ENCODE peak calls at places on chromosomes 16 and 17, in nine cellular contexts. One of them, this sample, is unnamed.

GRCh38 chr16:85943702-85944101 is 44.7 kb downstream of the IRF8 start:
- DNase-seq in SW 1271: no peak
- DNase-seq in Daoy: no peak
- DNase-seq in EL: no peak
- DNase-seq in globus pallidus: no peak
- DNase-seq in Peyer's patch: no peak
- DNase-seq in GF-D8: no peak
- DNase-seq in amygdala: no peak
- DNase-seq in head of caudate nucleus: no peak
- DNase-seq in this sample: no peak

GRCh38 chr16:87392823-87393679 is 915 bp downstream of the MAP1LC3B start:
- DNase-seq in Daoy: peak
- DNase-seq in SW 1271: no peak
- DNase-seq in globus pallidus: peak
- DNase-seq in EL: peak
- DNase-seq in head of caudate nucleus: peak
- DNase-seq in Peyer's patch: peak
- DNase-seq in GF-D8: no peak
- DNase-seq in amygdala: no peak
- DNase-seq in this sample: peak

GRCh38 chr17:57289613-57290012 is 33.3 kb downstream of the MSI2 start:
- DNase-seq in EL: no peak
- DNase-seq in globus pallidus: no peak
- DNase-seq in head of caudate nucleus: no peak
- DNase-seq in amygdala: no peak
- DNase-seq in Peyer's patch: no peak
- DNase-seq in Daoy: no peak
- DNase-seq in SW 1271: no peak
- DNase-seq in GF-D8: no peak
- DNase-seq in this sample: no peak

GRCh38 chr16:49859139-49859947 is 3.4 kb upstream of the ZNF423 start:
- DNase-seq in amygdala: no peak
- DNase-seq in head of caudate nucleus: no peak
- DNase-seq in Daoy: peak
- DNase-seq in SW 1271: no peak
- DNase-seq in EL: peak
- DNase-seq in Peyer's patch: no peak
- DNase-seq in GF-D8: no peak
- DNase-seq in globus pallidus: no peak
- DNase-seq in this sample: peak

GRCh38 chr16:50390914-50391700 is 22.3 kb upstream of the BRD7 start:
- DNase-seq in globus pallidus: no peak
- DNase-seq in EL: no peak
- DNase-seq in head of caudate nucleus: no peak
- DNase-seq in SW 1271: no peak
- DNase-seq in amygdala: no peak
- DNase-seq in Daoy: no peak
- DNase-seq in Peyer's patch: no peak
- DNase-seq in GF-D8: no peak
- DNase-seq in this sample: no peak

GRCh38 chr16:49478107-49478506 is 104.5 kb downstream of the C16orf78 start:
- DNase-seq in Peyer's patch: peak
- DNase-seq in globus pallidus: no peak
- DNase-seq in head of caudate nucleus: no peak
- DNase-seq in Daoy: no peak
- DNase-seq in GF-D8: no peak
- DNase-seq in SW 1271: no peak
- DNase-seq in amygdala: no peak
- DNase-seq in EL: no peak
- DNase-seq in this sample: no peak

GRCh38 chr17:43216369-43216761 is 4.7 kb downstream of the TMEM106A start:
- DNase-seq in Daoy: no peak
- DNase-seq in SW 1271: no peak
- DNase-seq in GF-D8: no peak
- DNase-seq in head of caudate nucleus: no peak
- DNase-seq in Peyer's patch: no peak
- DNase-seq in globus pallidus: no peak
- DNase-seq in amygdala: no peak
- DNase-seq in EL: no peak
- DNase-seq in this sample: no peak

GRCh38 chr17:78805301-78805700 is 23.2 kb upstream of the CYTH1 start:
- DNase-seq in globus pallidus: no peak
- DNase-seq in EL: no peak
- DNase-seq in amygdala: no peak
- DNase-seq in Peyer's patch: peak
- DNase-seq in head of caudate nucleus: peak
- DNase-seq in SW 1271: no peak
- DNase-seq in GF-D8: no peak
- DNase-seq in Daoy: no peak
- DNase-seq in this sample: no peak

GRCh38 chr16:64102654-64103053 is 1019.2 kb downstream of the CDH11 start:
- DNase-seq in SW 1271: no peak
- DNase-seq in head of caudate nucleus: no peak
- DNase-seq in EL: no peak
- DNase-seq in GF-D8: no peak
- DNase-seq in globus pallidus: no peak
- DNase-seq in amygdala: no peak
- DNase-seq in Daoy: no peak
- DNase-seq in Peyer's patch: no peak
- DNase-seq in this sample: no peak

GRCh38 chr16:81894592-81894991 is 115.5 kb downstream of the PLCG2 start:
- DNase-seq in SW 1271: no peak
- DNase-seq in globus pallidus: no peak
- DNase-seq in EL: no peak
- DNase-seq in amygdala: no peak
- DNase-seq in GF-D8: no peak
- DNase-seq in head of caudate nucleus: no peak
- DNase-seq in Daoy: no peak
- DNase-seq in Peyer's patch: no peak
- DNase-seq in this sample: no peak

GRCh38 chr17:74631468-74632195 is 8.1 kb upstream of the CD300E start:
- DNase-seq in head of caudate nucleus: no peak
- DNase-seq in SW 1271: no peak
- DNase-seq in globus pallidus: peak
- DNase-seq in GF-D8: peak
- DNase-seq in Daoy: peak
- DNase-seq in Peyer's patch: no peak
- DNase-seq in EL: peak
- DNase-seq in amygdala: no peak
- DNase-seq in this sample: no peak

GRCh38 chr17:8384801-8385335 is 1.9 kb upstream of the RPL26 start:
- DNase-seq in EL: peak
- DNase-seq in GF-D8: no peak
- DNase-seq in head of caudate nucleus: no peak
- DNase-seq in Daoy: peak
- DNase-seq in globus pallidus: no peak
- DNase-seq in SW 1271: peak
- DNase-seq in amygdala: no peak
- DNase-seq in Peyer's patch: no peak
- DNase-seq in this sample: no peak

GRCh38 chr17:79797492-79798295 is 817 bp upstream of the CBX8 start:
- DNase-seq in SW 1271: no peak
- DNase-seq in head of caudate nucleus: no peak
- DNase-seq in Daoy: no peak
- DNase-seq in globus pallidus: no peak
- DNase-seq in GF-D8: peak
- DNase-seq in amygdala: no peak
- DNase-seq in Peyer's patch: no peak
- DNase-seq in EL: no peak
- DNase-seq in this sample: no peak

GRCh38 chr16:23071202-23072083 is 77.8 kb downstream of the USP31 start:
- DNase-seq in SW 1271: no peak
- DNase-seq in globus pallidus: no peak
- DNase-seq in Daoy: no peak
- DNase-seq in amygdala: no peak
- DNase-seq in Peyer's patch: no peak
- DNase-seq in EL: no peak
- DNase-seq in head of caudate nucleus: no peak
- DNase-seq in GF-D8: no peak
- DNase-seq in this sample: no peak

GRCh38 chr17:10605221-10605783 is 51.8 kb downstream of the MYH3 start:
- DNase-seq in Peyer's patch: no peak
- DNase-seq in SW 1271: no peak
- DNase-seq in EL: no peak
- DNase-seq in head of caudate nucleus: no peak
- DNase-seq in amygdala: no peak
- DNase-seq in Daoy: no peak
- DNase-seq in GF-D8: no peak
- DNase-seq in globus pallidus: no peak
- DNase-seq in this sample: no peak

GRCh38 chr16:57083469-57083868 is 8.9 kb upstream of the CPNE2 start:
- DNase-seq in GF-D8: no peak
- DNase-seq in SW 1271: no peak
- DNase-seq in head of caudate nucleus: no peak
- DNase-seq in globus pallidus: no peak
- DNase-seq in EL: no peak
- DNase-seq in amygdala: no peak
- DNase-seq in Daoy: no peak
- DNase-seq in Peyer's patch: no peak
- DNase-seq in this sample: no peak

GRCh38 chr17:55444471-55445441 is 23.1 kb upstream of the MMD start:
- DNase-seq in EL: peak
- DNase-seq in Daoy: no peak
- DNase-seq in SW 1271: no peak
- DNase-seq in head of caudate nucleus: no peak
- DNase-seq in globus pallidus: peak
- DNase-seq in Peyer's patch: no peak
- DNase-seq in GF-D8: no peak
- DNase-seq in amygdala: no peak
- DNase-seq in this sample: no peak

GRCh38 chr17:2396568-2397246 is 4.2 kb downstream of the MNT start:
- DNase-seq in Daoy: peak
- DNase-seq in head of caudate nucleus: peak
- DNase-seq in Peyer's patch: peak
- DNase-seq in amygdala: no peak
- DNase-seq in GF-D8: peak
- DNase-seq in EL: peak
- DNase-seq in globus pallidus: peak
- DNase-seq in SW 1271: no peak
- DNase-seq in this sample: peak

GRCh38 chr17:36846410-36847292 is 90.6 kb upstream of the LHX1 start:
- DNase-seq in head of caudate nucleus: no peak
- DNase-seq in EL: no peak
- DNase-seq in GF-D8: no peak
- DNase-seq in amygdala: no peak
- DNase-seq in SW 1271: no peak
- DNase-seq in Daoy: no peak
- DNase-seq in Peyer's patch: no peak
- DNase-seq in globus pallidus: no peak
- DNase-seq in this sample: no peak

GRCh38 chr16:65667013-65667578 is 545.2 kb upstream of the CDH11 start:
- DNase-seq in Daoy: peak
- DNase-seq in SW 1271: no peak
- DNase-seq in globus pallidus: peak
- DNase-seq in amygdala: no peak
- DNase-seq in EL: peak
- DNase-seq in Peyer's patch: no peak
- DNase-seq in head of caudate nucleus: no peak
- DNase-seq in GF-D8: no peak
- DNase-seq in this sample: no peak

GRCh38 chr17:30244853-30245385 is 9.4 kb upstream of the SLC6A4 start:
- DNase-seq in Daoy: peak
- DNase-seq in EL: peak
- DNase-seq in Peyer's patch: no peak
- DNase-seq in amygdala: no peak
- DNase-seq in head of caudate nucleus: no peak
- DNase-seq in SW 1271: no peak
- DNase-seq in globus pallidus: no peak
- DNase-seq in GF-D8: no peak
- DNase-seq in this sample: no peak

GRCh38 chr17:76727745-76728456 is 1.3 kb downstream of the METTL23 start:
- DNase-seq in head of caudate nucleus: no peak
- DNase-seq in EL: no peak
- DNase-seq in Peyer's patch: peak
- DNase-seq in amygdala: no peak
- DNase-seq in SW 1271: no peak
- DNase-seq in Daoy: peak
- DNase-seq in GF-D8: no peak
- DNase-seq in globus pallidus: no peak
- DNase-seq in this sample: peak

GRCh38 chr17:61464121-61464905 is 12.1 kb downstream of the TBX4 start:
- DNase-seq in amygdala: no peak
- DNase-seq in head of caudate nucleus: no peak
- DNase-seq in Daoy: no peak
- DNase-seq in SW 1271: no peak
- DNase-seq in Peyer's patch: no peak
- DNase-seq in EL: no peak
- DNase-seq in globus pallidus: no peak
- DNase-seq in GF-D8: no peak
- DNase-seq in this sample: no peak

GRCh38 chr17:76007850-76008165 is 7.2 kb downstream of the CDK3 start:
- DNase-seq in Peyer's patch: no peak
- DNase-seq in SW 1271: no peak
- DNase-seq in globus pallidus: no peak
- DNase-seq in Daoy: no peak
- DNase-seq in amygdala: no peak
- DNase-seq in head of caudate nucleus: no peak
- DNase-seq in EL: no peak
- DNase-seq in GF-D8: no peak
- DNase-seq in this sample: no peak

GRCh38 chr16:24689128-24689527 is 40.3 kb upstream of the TNRC6A start:
- DNase-seq in Daoy: peak
- DNase-seq in EL: peak
- DNase-seq in globus pallidus: peak
- DNase-seq in SW 1271: no peak
- DNase-seq in amygdala: no peak
- DNase-seq in Peyer's patch: no peak
- DNase-seq in head of caudate nucleus: no peak
- DNase-seq in GF-D8: no peak
- DNase-seq in this sample: no peak

GRCh38 chr17:27265333-27265732 is 28.6 kb upstream of the WSB1 start:
- DNase-seq in Peyer's patch: no peak
- DNase-seq in EL: no peak
- DNase-seq in SW 1271: no peak
- DNase-seq in head of caudate nucleus: no peak
- DNase-seq in amygdala: no peak
- DNase-seq in GF-D8: no peak
- DNase-seq in Daoy: no peak
- DNase-seq in globus pallidus: no peak
- DNase-seq in this sample: no peak

GRCh38 chr17:60315650-60316049 is 76.3 kb downstream of the USP32 start:
- DNase-seq in Daoy: no peak
- DNase-seq in amygdala: no peak
- DNase-seq in head of caudate nucleus: no peak
- DNase-seq in EL: no peak
- DNase-seq in SW 1271: no peak
- DNase-seq in GF-D8: no peak
- DNase-seq in globus pallidus: no peak
- DNase-seq in Peyer's patch: no peak
- DNase-seq in this sample: no peak

GRCh38 chr17:77649717-77650211 is 308.7 kb upstream of the TNRC6C start:
- DNase-seq in GF-D8: no peak
- DNase-seq in globus pallidus: no peak
- DNase-seq in amygdala: no peak
- DNase-seq in head of caudate nucleus: no peak
- DNase-seq in Daoy: peak
- DNase-seq in EL: peak
- DNase-seq in Peyer's patch: peak
- DNase-seq in SW 1271: no peak
- DNase-seq in this sample: no peak

GRCh38 chr16:229731-230281 is 557 bp upstream of the LUC7L start:
- DNase-seq in GF-D8: no peak
- DNase-seq in SW 1271: no peak
- DNase-seq in Peyer's patch: no peak
- DNase-seq in Daoy: no peak
- DNase-seq in EL: no peak
- DNase-seq in globus pallidus: no peak
- DNase-seq in amygdala: no peak
- DNase-seq in head of caudate nucleus: no peak
- DNase-seq in this sample: no peak

GRCh38 chr16:10031473-10031872 is 150.8 kb downstream of the GRIN2A start:
- DNase-seq in globus pallidus: no peak
- DNase-seq in Daoy: no peak
- DNase-seq in head of caudate nucleus: no peak
- DNase-seq in EL: no peak
- DNase-seq in SW 1271: no peak
- DNase-seq in Peyer's patch: no peak
- DNase-seq in GF-D8: no peak
- DNase-seq in amygdala: no peak
- DNase-seq in this sample: no peak

GRCh38 chr17:62807812-62808575 is at the start of gene MARCHF10:
- DNase-seq in head of caudate nucleus: peak
- DNase-seq in GF-D8: no peak
- DNase-seq in Peyer's patch: no peak
- DNase-seq in globus pallidus: no peak
- DNase-seq in amygdala: no peak
- DNase-seq in SW 1271: no peak
- DNase-seq in Daoy: no peak
- DNase-seq in EL: peak
- DNase-seq in this sample: peak